ENCODE peak calls at places on chromosomes 4 and X, in six cellular contexts. C is nephron progenitor cell; U is stomach; I is stimulated activated CD4-positive, alpha-beta T cell treated with anti-CD3 and anti-CD28 coated beads, Interleukin-1b, Interleukin-23, amount 100 ng/mL, for 24 hours; K is AG04450; W is GM12891. L is an unnamed sample.

GRCh38 chr4:148118628-148119027 is 323.6 kb downstream of the NR3C2 start:
- DNase-seq in U (no peak), I (no peak), K (no peak), C (no peak), W (no peak), L (no peak)

GRCh38 chr4:87119965-87120364 is 100.5 kb downstream of the KLHL8 start:
- DNase-seq in I (no peak), C (no peak), K (no peak), U (no peak), W (no peak), L (no peak)

GRCh38 chr4:90030953-90031352 is 96.2 kb upstream of the CCSER1 start:
- DNase-seq in K (no peak), C (no peak), I (no peak), W (no peak), U (no peak), L (peak)

GRCh38 chrX:51608071-51608470 is 10.6 kb downstream of the CENPVL3 start:
- DNase-seq in I (no peak), U (no peak), W (no peak), K (no peak), C (no peak), L (no peak)

GRCh38 chr4:103008875-103009729 is 10.4 kb downstream of the SLC9B1 start:
- DNase-seq in W (no peak), C (no peak), U (no peak), K (peak), I (no peak), L (peak)

GRCh38 chrX:98194036-98194435 is 1310.3 kb downstream of the RPA4 start:
- DNase-seq in U (no peak), K (no peak), I (no peak), C (no peak), W (no peak), L (no peak)

GRCh38 chrX:110167952-110168451 is 149.9 kb downstream of the AMMECR1 start:
- DNase-seq in C (peak), W (no peak), K (no peak), I (peak), U (no peak), L (peak)

GRCh38 chr4:165787516-165788274 is 85.3 kb upstream of the TLL1 start:
- DNase-seq in U (no peak), K (no peak), W (no peak), C (no peak), I (no peak), L (no peak)

GRCh38 chr4:113394730-113395530 is 345.5 kb downstream of the ANK2 start:
- DNase-seq in C (peak), I (peak), W (peak), K (peak), U (peak), L (peak)

GRCh38 chrX:74119016-74119910 is 184.7 kb upstream of the ZCCHC13 start:
- DNase-seq in W (no peak), I (no peak), U (no peak), C (no peak), K (no peak), L (peak)

GRCh38 chr4:138981930-138982390 is 33.6 kb upstream of the NOCT start:
- DNase-seq in K (peak), C (no peak), I (no peak), W (no peak), U (no peak), L (no peak)

GRCh38 chr4:55807556-55807955 is 12.0 kb upstream of the EXOC1L start:
- DNase-seq in U (no peak), W (no peak), C (no peak), K (no peak), I (no peak), L (no peak)

GRCh38 chrX:12986886-12987285 is 12.0 kb downstream of the TMSB4X start:
- DNase-seq in U (no peak), I (no peak), C (no peak), W (no peak), K (no peak), L (no peak)

GRCh38 chr4:24419147-24420034 is 165.0 kb downstream of the DHX15 start:
- DNase-seq in K (peak), W (peak), I (peak), U (peak), C (peak), L (peak)

GRCh38 chrX:107704181-107704580 is 71.4 kb downstream of the TSC22D3 start:
- DNase-seq in C (no peak), W (no peak), K (no peak), I (no peak), U (no peak), L (no peak)

GRCh38 chrX:52359614-52360232 is 9.1 kb upstream of the XAGE2 start:
- DNase-seq in U (no peak), I (no peak), W (no peak), K (no peak), C (no peak), L (no peak)

GRCh38 chr4:62449538-62449937 is 1249.4 kb downstream of the ADGRL3 start:
- DNase-seq in C (no peak), U (no peak), W (no peak), K (no peak), I (no peak), L (no peak)

GRCh38 chrX:34350552-34350951 is 218.4 kb upstream of the FAM47A start:
- DNase-seq in W (no peak), C (no peak), K (no peak), I (no peak), U (no peak), L (no peak)

GRCh38 chr4:54225671-54226398 is 3.3 kb upstream of the PDGFRA start:
- DNase-seq in K (no peak), W (no peak), C (no peak), I (no peak), U (no peak), L (no peak)

GRCh38 chrX:12903646-12904045 is 2.8 kb upstream of the TLR8 start:
- DNase-seq in C (no peak), W (no peak), I (no peak), K (peak), U (no peak), L (no peak)

GRCh38 chrX:17242470-17242869 is 132.5 kb upstream of the NHS start:
- DNase-seq in W (no peak), I (peak), C (peak), K (peak), U (peak), L (peak)

GRCh38 chr4:164876680-164877324 is at the start of gene APELA:
- DNase-seq in K (no peak), I (no peak), W (no peak), C (peak), U (no peak), L (no peak)

GRCh38 chrX:103063918-103064434 is at the start of gene BEX1:
- DNase-seq in I (no peak), U (peak), W (no peak), K (no peak), C (peak), L (no peak)

GRCh38 chr4:110183643-110184042 is 14.8 kb downstream of the ELOVL6 start:
- DNase-seq in W (no peak), U (no peak), K (no peak), C (peak), I (no peak), L (no peak)

GRCh38 chrX:37608156-37608555 is 36.7 kb downstream of the LANCL3 start:
- DNase-seq in W (no peak), I (no peak), K (no peak), U (no peak), C (no peak), L (no peak)

GRCh38 chr4:105605493-105605892 is 53.1 kb downstream of the ARHGEF38 start:
- DNase-seq in W (no peak), I (no peak), U (no peak), C (no peak), K (no peak), L (no peak)

GRCh38 chrX:94551831-94552230 is 877.8 kb downstream of the FAM133A start:
- DNase-seq in I (no peak), K (no peak), U (no peak), C (no peak), W (no peak), L (no peak)

GRCh38 chr4:71713611-71714203 is 70.2 kb downstream of the GC start:
- DNase-seq in U (no peak), I (no peak), W (no peak), K (peak), C (no peak), L (peak)

GRCh38 chrX:68830486-68831404 is 1.9 kb downstream of the EFNB1 start:
- DNase-seq in C (no peak), I (no peak), K (no peak), U (no peak), W (no peak), L (no peak)

GRCh38 chrX:37905436-37906147 is 58.2 kb upstream of the DYNLT3 start:
- DNase-seq in K (no peak), U (peak), I (no peak), W (no peak), C (peak), L (peak)

GRCh38 chrX:30652527-30653414 is 452 bp upstream of the GK start:
- DNase-seq in K (peak), U (peak), W (peak), I (peak), C (peak), L (peak)

GRCh38 chrX:112901821-112902732 is 61.4 kb upstream of the AMOT start:
- DNase-seq in U (no peak), W (no peak), I (no peak), K (no peak), C (peak), L (no peak)

GRCh38 chr4:182238355-182238931 is 4.8 kb upstream of the TENM3 start:
- DNase-seq in U (no peak), W (no peak), C (no peak), K (no peak), I (no peak), L (peak)

GRCh38 chr4:78437608-78438088 is 113.9 kb upstream of the ANXA3 start:
- DNase-seq in I (no peak), U (no peak), W (no peak), C (no peak), K (no peak), L (no peak)

GRCh38 chr4:81647388-81647787 is 175.7 kb upstream of the RASGEF1B start:
- DNase-seq in I (no peak), W (no peak), C (no peak), U (no peak), K (no peak), L (no peak)

GRCh38 chr4:114287079-114287696 is 307.7 kb upstream of the ARSJ start:
- DNase-seq in K (no peak), C (peak), I (no peak), U (peak), W (no peak), L (no peak)

GRCh38 chrX:106917830-106918500 is 2.2 kb upstream of the CLDN2 start:
- DNase-seq in W (no peak), I (no peak), C (no peak), U (no peak), K (no peak), L (peak)

GRCh38 chr4:38387348-38387747 is 276.7 kb upstream of the KLF3 start:
- DNase-seq in I (no peak), W (no peak), U (peak), K (no peak), C (no peak), L (no peak)

GRCh38 chr4:182809417-182810102 is 107.6 kb downstream of the DCTD start:
- DNase-seq in U (no peak), W (no peak), I (no peak), K (no peak), C (no peak), L (no peak)

GRCh38 chr4:143026459-143027170 is 158.1 kb upstream of the USP38 start:
- DNase-seq in U (no peak), K (no peak), W (no peak), C (no peak), I (no peak), L (no peak)